ENCODE peak calls at places on chromosomes 16 and 17, in five cellular contexts. One of them, this sample, is unnamed.

GRCh38 chr16:81551821-81552304 is 107.3 kb downstream of the CMIP start:
- DNase-seq in A549: no peak
- DNase-seq in transverse colon: no peak
- DNase-seq in tibial nerve: no peak
- DNase-seq in SK-N-SH: peak
- DNase-seq in this sample: no peak

GRCh38 chr17:2393954-2394749 is 6.7 kb downstream of the MNT start:
- DNase-seq in A549: no peak
- DNase-seq in transverse colon: peak
- DNase-seq in tibial nerve: no peak
- DNase-seq in SK-N-SH: peak
- DNase-seq in this sample: no peak

GRCh38 chr16:73268311-73268997 is 220.5 kb upstream of the ZFHX3 start:
- DNase-seq in A549: peak
- DNase-seq in transverse colon: no peak
- DNase-seq in tibial nerve: no peak
- DNase-seq in SK-N-SH: peak
- DNase-seq in this sample: no peak

GRCh38 chr17:36773039-36773438 is 164.2 kb upstream of the LHX1 start:
- DNase-seq in A549: no peak
- DNase-seq in transverse colon: no peak
- DNase-seq in tibial nerve: no peak
- DNase-seq in SK-N-SH: no peak
- DNase-seq in this sample: no peak

GRCh38 chr17:57234252-57235092 is 21.9 kb upstream of the MSI2 start:
- DNase-seq in A549: no peak
- DNase-seq in transverse colon: no peak
- DNase-seq in tibial nerve: no peak
- DNase-seq in SK-N-SH: no peak
- DNase-seq in this sample: peak

GRCh38 chr17:69672924-69673323 is 258.4 kb downstream of the MAP2K6 start:
- DNase-seq in A549: peak
- DNase-seq in transverse colon: no peak
- DNase-seq in tibial nerve: no peak
- DNase-seq in SK-N-SH: no peak
- DNase-seq in this sample: no peak

GRCh38 chr17:3723556-3724372 is at the start of gene HASPIN:
- DNase-seq in A549: peak
- DNase-seq in transverse colon: peak
- DNase-seq in tibial nerve: peak
- DNase-seq in SK-N-SH: peak
- DNase-seq in this sample: peak

GRCh38 chr16:67499159-67499558 is 15.8 kb upstream of the AGRP start:
- DNase-seq in A549: no peak
- DNase-seq in transverse colon: no peak
- DNase-seq in tibial nerve: peak
- DNase-seq in SK-N-SH: no peak
- DNase-seq in this sample: no peak

GRCh38 chr17:57305918-57306317 is 49.6 kb downstream of the MSI2 start:
- DNase-seq in A549: no peak
- DNase-seq in transverse colon: no peak
- DNase-seq in tibial nerve: no peak
- DNase-seq in SK-N-SH: no peak
- DNase-seq in this sample: no peak

GRCh38 chr17:77697480-77698400 is 260.8 kb upstream of the TNRC6C start:
- DNase-seq in A549: no peak
- DNase-seq in transverse colon: no peak
- DNase-seq in tibial nerve: no peak
- DNase-seq in SK-N-SH: peak
- DNase-seq in this sample: no peak
- TF ChIP-seq EP300 in A549: no peak
- TF ChIP-seq EP300 in transverse colon: no peak
- TF ChIP-seq EP300 in tibial nerve: no peak
- TF ChIP-seq EP300 in SK-N-SH: no peak
- TF ChIP-seq EP300 in this sample: no peak

DNA sequence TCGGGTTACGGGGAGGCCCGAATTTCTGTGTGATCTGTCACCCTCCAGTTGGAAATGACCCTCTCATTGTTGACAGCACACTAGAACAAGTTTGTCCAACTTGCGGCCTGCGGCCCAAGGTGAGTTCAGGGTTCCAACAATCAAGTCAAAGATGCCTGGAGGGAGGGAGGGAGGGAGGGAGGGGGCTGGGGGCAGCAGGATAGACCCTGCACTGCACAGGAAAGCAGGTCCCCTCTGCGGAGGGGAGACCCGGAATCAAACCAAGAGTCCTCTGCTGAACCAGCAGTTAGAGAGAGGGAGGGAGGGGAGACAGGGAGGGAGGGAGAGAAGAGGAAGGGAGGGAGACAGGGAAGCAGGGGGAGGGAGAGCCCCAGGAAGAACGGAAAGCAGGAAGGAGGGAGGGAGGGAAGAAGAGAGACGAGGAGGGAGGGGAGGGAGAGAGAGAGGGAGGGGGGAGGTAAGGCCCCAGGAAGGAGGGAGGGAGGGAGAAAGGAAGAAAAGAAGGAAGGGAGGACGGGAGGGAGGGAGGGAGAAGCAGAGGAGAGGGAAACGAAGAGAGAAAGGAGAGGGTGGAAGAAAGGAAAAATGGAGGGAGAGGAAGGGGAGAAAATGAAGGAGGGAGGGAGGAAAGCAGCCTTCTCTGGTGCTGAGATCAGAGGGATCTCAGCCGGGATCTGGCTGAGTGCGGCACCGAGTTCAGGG is 96.7 kb upstream of the CDH5 start:
- DNase-seq in A549: no peak
- DNase-seq in transverse colon: no peak
- DNase-seq in tibial nerve: no peak
- DNase-seq in SK-N-SH: no peak
- DNase-seq in this sample: no peak
- H3K27ac ChIP-seq in A549: peak
- H3K27ac ChIP-seq in transverse colon: peak
- H3K27ac ChIP-seq in tibial nerve: no peak
- H3K27ac ChIP-seq in SK-N-SH: peak
- H3K27ac ChIP-seq in this sample: peak

GRCh38 chr17:80147035-80147939 is at the start of gene EIF4A3:
- DNase-seq in A549: peak
- DNase-seq in transverse colon: peak
- DNase-seq in tibial nerve: peak
- DNase-seq in SK-N-SH: peak
- DNase-seq in this sample: peak
- TF ChIP-seq EP300 in A549: no peak
- TF ChIP-seq EP300 in transverse colon: peak
- TF ChIP-seq EP300 in tibial nerve: peak
- TF ChIP-seq EP300 in SK-N-SH: peak
- TF ChIP-seq EP300 in this sample: peak

DNA sequence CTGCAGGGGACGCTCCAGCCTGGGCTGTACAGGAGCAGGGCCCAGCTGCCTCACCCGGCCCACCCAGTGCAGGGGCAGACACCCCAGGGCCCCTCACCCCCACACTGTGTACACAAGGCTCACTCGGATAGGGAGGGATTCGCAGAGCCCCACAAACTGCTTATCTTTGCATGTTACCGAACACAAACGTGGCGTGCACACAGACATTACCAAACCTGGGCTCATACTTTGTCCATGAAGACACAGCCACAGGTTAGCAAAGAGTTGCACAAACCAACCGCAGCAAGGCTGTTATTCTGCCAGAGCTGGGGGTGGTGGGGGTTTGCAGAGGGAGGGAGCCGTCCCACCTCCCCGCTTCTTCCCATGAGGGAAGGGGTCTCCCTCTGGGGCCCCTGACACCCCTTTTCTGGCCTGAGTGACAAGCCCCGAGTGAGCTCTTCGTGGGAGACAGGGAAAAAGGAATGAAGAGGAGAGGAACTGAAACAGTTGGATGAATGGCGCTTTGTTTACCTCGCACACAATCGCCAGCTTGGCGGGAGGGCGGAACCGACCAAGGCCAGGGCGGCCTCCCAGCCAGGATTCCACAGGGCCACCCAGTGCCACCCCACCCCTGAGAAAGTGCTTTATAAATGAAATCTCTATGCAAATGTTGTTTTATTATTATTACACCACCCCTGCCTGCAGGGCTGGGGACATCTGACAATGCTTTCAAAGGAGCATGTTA is 434 bp upstream of the CPSF4L start:
- DNase-seq in A549: no peak
- DNase-seq in transverse colon: peak
- DNase-seq in tibial nerve: no peak
- DNase-seq in SK-N-SH: peak
- DNase-seq in this sample: no peak
- H3K27ac ChIP-seq in A549: peak
- H3K27ac ChIP-seq in transverse colon: peak
- H3K27ac ChIP-seq in tibial nerve: peak
- H3K27ac ChIP-seq in SK-N-SH: no peak
- H3K27ac ChIP-seq in this sample: peak

GRCh38 chr16:84699712-84700517 is at the start of gene USP10:
- DNase-seq in A549: peak
- DNase-seq in transverse colon: peak
- DNase-seq in tibial nerve: peak
- DNase-seq in SK-N-SH: peak
- DNase-seq in this sample: no peak
- TF ChIP-seq EP300 in A549: no peak
- TF ChIP-seq EP300 in transverse colon: no peak
- TF ChIP-seq EP300 in tibial nerve: no peak
- TF ChIP-seq EP300 in SK-N-SH: no peak
- TF ChIP-seq EP300 in this sample: no peak

DNA sequence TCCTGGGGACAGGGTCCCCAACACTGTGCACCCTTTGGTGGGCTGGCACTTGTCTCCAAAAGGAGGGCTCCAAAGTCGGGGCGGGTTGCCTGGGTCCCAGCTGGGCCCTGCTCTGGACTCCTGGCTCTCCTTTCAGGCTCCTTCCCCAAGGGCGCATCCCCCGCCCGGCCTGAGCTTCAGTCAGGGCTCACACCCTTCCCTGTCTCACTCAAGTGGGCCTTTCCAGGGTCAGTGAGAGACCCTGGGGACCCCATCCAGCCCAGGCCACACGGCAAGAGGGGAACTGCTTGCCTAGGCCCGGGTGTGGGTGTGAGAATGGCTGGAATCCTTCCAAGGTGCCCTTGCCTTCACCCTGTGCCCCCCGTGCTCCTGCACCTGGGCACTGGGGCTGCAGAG is 41.8 kb upstream of the SLC38A10 start:
- DNase-seq in A549: no peak
- DNase-seq in transverse colon: peak
- DNase-seq in tibial nerve: no peak
- DNase-seq in SK-N-SH: no peak
- DNase-seq in this sample: no peak
- H3K27ac ChIP-seq in A549: peak
- H3K27ac ChIP-seq in transverse colon: no peak
- H3K27ac ChIP-seq in tibial nerve: peak
- H3K27ac ChIP-seq in SK-N-SH: peak
- H3K27ac ChIP-seq in this sample: peak

GRCh38 chr17:60155815-60156214 is 6.0 kb downstream of the CA4 start:
- DNase-seq in A549: no peak
- DNase-seq in transverse colon: no peak
- DNase-seq in tibial nerve: no peak
- DNase-seq in SK-N-SH: no peak
- DNase-seq in this sample: no peak
- TF ChIP-seq EP300 in A549: no peak
- TF ChIP-seq EP300 in transverse colon: no peak
- TF ChIP-seq EP300 in tibial nerve: no peak
- TF ChIP-seq EP300 in SK-N-SH: no peak
- TF ChIP-seq EP300 in this sample: no peak

DNA sequence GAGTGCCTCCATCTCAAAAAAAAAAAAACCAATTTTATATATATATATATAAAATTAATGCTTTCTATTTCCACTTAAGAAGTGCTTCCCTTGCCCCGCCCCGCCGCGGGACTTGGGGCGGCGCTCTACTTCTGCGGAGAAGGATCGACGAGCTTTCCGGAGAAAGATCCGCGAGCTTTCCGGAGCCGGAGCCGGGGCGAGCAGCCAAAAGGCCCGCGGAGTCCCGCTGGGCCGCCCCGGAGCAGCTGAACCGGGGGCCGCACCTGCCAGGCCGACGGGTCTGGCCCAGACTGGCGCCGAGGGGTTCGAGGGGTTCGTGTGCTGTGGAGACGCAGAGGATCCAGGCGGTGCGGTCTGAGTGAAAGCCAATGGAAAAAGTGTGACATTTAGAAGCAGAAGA is 50.7 kb downstream of the TBC1D26 start:
- DNase-seq in A549: no peak
- DNase-seq in transverse colon: peak
- DNase-seq in tibial nerve: peak
- DNase-seq in SK-N-SH: no peak
- DNase-seq in this sample: no peak
- H3K27ac ChIP-seq in A549: no peak
- H3K27ac ChIP-seq in transverse colon: peak
- H3K27ac ChIP-seq in tibial nerve: no peak
- H3K27ac ChIP-seq in SK-N-SH: no peak
- H3K27ac ChIP-seq in this sample: peak

GRCh38 chr16:68908000-68908313 is 64.6 kb downstream of the TANGO6 start:
- DNase-seq in A549: no peak
- DNase-seq in transverse colon: no peak
- DNase-seq in tibial nerve: no peak
- DNase-seq in SK-N-SH: no peak
- DNase-seq in this sample: no peak

GRCh38 chr16:68907297-68907999 is 64.1 kb downstream of the TANGO6 start:
- DNase-seq in A549: no peak
- DNase-seq in transverse colon: no peak
- DNase-seq in tibial nerve: no peak
- DNase-seq in SK-N-SH: no peak
- DNase-seq in this sample: no peak

GRCh38 chr16:68909099-68909733 is 65.9 kb downstream of the TANGO6 start:
- DNase-seq in A549: no peak
- DNase-seq in transverse colon: no peak
- DNase-seq in tibial nerve: no peak
- DNase-seq in SK-N-SH: no peak
- DNase-seq in this sample: no peak

GRCh38 chr16:68915561-68915960 is 72.2 kb downstream of the TANGO6 start:
- DNase-seq in A549: no peak
- DNase-seq in transverse colon: no peak
- DNase-seq in tibial nerve: no peak
- DNase-seq in SK-N-SH: no peak
- DNase-seq in this sample: no peak

DNA sequence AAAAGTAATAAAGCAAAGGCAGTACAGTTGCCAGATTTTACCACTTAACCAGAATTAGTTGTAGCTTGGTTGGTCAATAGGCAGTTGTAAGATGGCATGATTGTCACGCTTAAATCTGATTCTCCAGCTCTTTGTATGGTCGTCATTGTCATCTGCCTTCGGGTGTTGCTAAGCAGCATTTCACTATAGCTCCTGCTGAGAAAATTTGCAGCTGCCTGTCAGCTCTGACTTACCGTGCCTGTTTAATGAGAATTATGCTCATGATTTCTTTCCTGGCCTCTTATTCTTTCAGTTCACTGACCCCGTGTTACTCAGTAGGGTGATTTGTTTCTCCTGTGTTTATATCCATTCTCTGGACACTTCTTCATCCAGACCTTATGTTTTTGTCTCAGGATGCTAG is 66.7 kb downstream of the TANGO6 start:
- DNase-seq in A549: no peak
- DNase-seq in transverse colon: no peak
- DNase-seq in tibial nerve: no peak
- DNase-seq in SK-N-SH: no peak
- DNase-seq in this sample: no peak
- TF ChIP-seq EP300 in A549: no peak
- TF ChIP-seq EP300 in transverse colon: no peak
- TF ChIP-seq EP300 in tibial nerve: no peak
- TF ChIP-seq EP300 in SK-N-SH: no peak
- TF ChIP-seq EP300 in this sample: no peak

This sample was measured in esophagus muscularis mucosa.